ENCODE peak calls at places on chromosomes 7 and 10, in seven cellular contexts. A is CD8-positive, alpha-beta T cell; V is endodermal cell; O is kidney epithelial cell; L is pancreas; F is PC-3; W is cardiac fibroblast. M is an unnamed sample.

GRCh38 chr7:4730971-4731370 is 44.5 kb upstream of the AP5Z1 start:
- DNase-seq in W (no peak), V (no peak), O (no peak), L (no peak), F (no peak), A (peak), M (no peak)

GRCh38 chr7:100789055-100789454 is 38.3 kb downstream of the EPHB4 start:
- DNase-seq in V (peak), A (no peak), L (no peak), W (no peak), F (no peak), O (no peak), M (no peak)

GRCh38 chr10:109976657-109977056 is 31.1 kb upstream of the ADD3 start:
- DNase-seq in O (no peak), W (no peak), F (no peak), V (no peak), A (no peak), L (no peak), M (no peak)

GRCh38 chr10:72846225-72846624 is 47.3 kb upstream of the OIT3 start:
- DNase-seq in W (peak), A (no peak), L (no peak), V (no peak), O (peak), F (peak), M (peak)

GRCh38 chr7:5077740-5078139 is 32.1 kb downstream of the RBAK start:
- DNase-seq in O (no peak), V (no peak), A (no peak), F (peak), L (no peak), W (no peak), M (peak)

GRCh38 chr7:19538036-19538435 is 170.8 kb downstream of the POLR1F start:
- DNase-seq in A (no peak), W (peak), F (no peak), L (no peak), V (no peak), O (no peak), M (peak)

GRCh38 chr7:44219371-44220045 is 18.7 kb downstream of the YKT6 start:
- DNase-seq in F (no peak), W (no peak), O (no peak), V (no peak), L (no peak), A (no peak), M (no peak)

GRCh38 chr7:111045469-111045868 is 45.5 kb upstream of the LRRN3 start:
- DNase-seq in A (no peak), W (peak), L (no peak), O (no peak), V (no peak), F (no peak), M (no peak)

GRCh38 chr7:151395036-151395367 is 14.8 kb downstream of the WDR86 start:
- DNase-seq in W (no peak), F (no peak), V (no peak), O (no peak), A (no peak), L (no peak), M (no peak)

GRCh38 chr7:33457041-33457440 is 327.7 kb downstream of the BBS9 start:
- DNase-seq in F (no peak), V (no peak), A (no peak), L (no peak), W (no peak), O (no peak), M (no peak)

GRCh38 chr7:89666436-89666835 is 487.8 kb upstream of the STEAP1 start:
- DNase-seq in L (no peak), A (no peak), F (no peak), V (no peak), W (no peak), O (no peak), M (no peak)

GRCh38 chr7:80943342-80943741 is 24.5 kb upstream of the SEMA3C start:
- DNase-seq in W (no peak), V (no peak), F (peak), L (no peak), O (no peak), A (no peak), M (no peak)

GRCh38 chr10:49550563-49550962 is 11.6 kb upstream of the ERCC6 start:
- DNase-seq in V (peak), W (peak), O (no peak), F (peak), A (no peak), L (no peak), M (peak)

GRCh38 chr7:35630573-35630972 is 64.4 kb downstream of the HERPUD2 start:
- DNase-seq in W (peak), O (no peak), F (peak), V (no peak), L (no peak), A (no peak), M (peak)

GRCh38 chr10:124388476-124388822 is 30.3 kb downstream of the OAT start:
- DNase-seq in V (no peak), L (no peak), W (no peak), A (no peak), O (no peak), F (no peak), M (no peak)

GRCh38 chr7:155603858-155604503 is 40.5 kb upstream of the RBM33 start:
- DNase-seq in F (no peak), V (no peak), A (no peak), W (no peak), L (no peak), O (no peak), M (no peak)

GRCh38 chr7:47901542-47901941 is 46.7 kb downstream of the PKD1L1 start:
- DNase-seq in L (no peak), W (no peak), V (no peak), A (no peak), O (peak), F (peak), M (peak)

GRCh38 chr10:10149899-10150298 is 867.8 kb upstream of the CELF2 start:
- DNase-seq in V (no peak), A (no peak), L (no peak), W (no peak), F (no peak), O (no peak), M (no peak)

GRCh38 chr7:70586822-70587221 is 545.1 kb upstream of the GALNT17 start:
- DNase-seq in F (no peak), V (no peak), W (no peak), O (no peak), A (no peak), L (no peak), M (no peak)

GRCh38 chr7:45027774-45028114 is 27.7 kb downstream of the CCM2 start:
- DNase-seq in V (no peak), A (no peak), W (no peak), O (no peak), L (no peak), F (no peak), M (no peak)

GRCh38 chr10:21194510-21194993 is 297.4 kb upstream of the NEBL start:
- DNase-seq in O (peak), F (peak), W (peak), L (no peak), V (no peak), A (no peak), M (peak)

GRCh38 chr10:104589871-104590270 is 51.2 kb upstream of the SORCS3 start:
- DNase-seq in O (peak), F (peak), W (no peak), L (no peak), V (peak), A (no peak), M (peak)

GRCh38 chr10:113158183-113158582 is 208.1 kb downstream of the TCF7L2 start:
- DNase-seq in W (no peak), L (no peak), F (no peak), O (no peak), V (no peak), A (no peak), M (no peak)
- H3K4me3 ChIP-seq in W (no peak), L (no peak), F (no peak), O (no peak), V (no peak), A (no peak), M (no peak)

DNA sequence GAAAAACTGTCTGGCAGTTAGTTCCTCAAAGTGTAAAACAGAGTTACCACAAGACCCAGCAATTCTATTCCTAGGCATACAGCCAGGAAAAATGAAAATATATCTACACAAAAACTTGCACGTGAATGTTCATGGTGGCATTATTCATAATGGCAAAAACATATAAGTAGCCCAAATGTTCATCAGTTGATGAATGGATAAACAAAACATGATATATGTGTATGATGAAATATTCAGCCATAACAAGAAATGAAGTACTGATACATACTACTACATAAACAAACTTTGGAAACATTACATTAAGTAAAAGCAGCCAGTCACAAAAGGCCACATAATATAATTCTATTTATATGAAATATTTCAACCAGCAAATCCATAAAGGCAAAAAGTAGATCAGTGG is 83.4 kb downstream of the BRAF start:
- DNase-seq in L (no peak), F (no peak), A (no peak), O (no peak), W (no peak), V (no peak), M (peak)
- TF ChIP-seq CTCF in L (no peak), F (no peak), A (no peak), O (no peak), W (no peak), V (no peak), M (no peak)

DNA sequence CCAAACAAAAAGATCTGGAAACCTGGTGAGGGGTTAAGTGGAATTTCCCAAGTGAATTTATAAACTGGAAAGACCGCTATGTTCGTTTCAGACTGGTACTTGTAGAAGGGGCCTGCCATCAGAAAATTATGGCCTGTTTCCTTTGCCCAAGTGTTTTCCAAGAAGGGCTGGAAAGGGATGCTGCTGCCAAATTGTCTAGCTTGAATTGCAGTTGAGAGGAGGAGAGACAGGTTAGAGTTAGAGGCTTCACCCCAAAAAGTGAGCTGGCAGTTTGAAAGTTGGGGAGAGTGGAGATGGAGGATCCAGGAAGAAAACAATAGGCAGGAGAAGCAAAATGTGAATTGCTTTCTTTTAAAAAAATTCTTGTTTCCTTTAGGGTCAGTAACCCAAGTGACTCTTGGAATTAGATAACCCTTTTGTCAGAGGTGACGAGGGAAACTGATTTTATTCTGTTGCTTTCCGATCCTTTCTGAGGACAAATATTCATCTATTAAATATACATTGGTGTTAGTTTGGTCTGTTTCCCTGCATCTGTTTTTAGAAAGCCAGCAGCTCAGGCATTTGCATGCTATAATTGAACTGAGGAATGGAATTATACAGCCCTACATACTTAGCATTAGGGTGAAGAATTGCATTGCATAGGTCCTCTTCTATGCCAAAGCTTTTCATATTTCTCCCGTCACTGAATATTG is 82.6 kb upstream of the PRR15 start:
- DNase-seq in O (no peak), L (no peak), A (no peak), F (no peak), V (no peak), W (no peak), M (no peak)
- H3K4me3 ChIP-seq in O (no peak), L (no peak), A (no peak), F (no peak), V (no peak), W (no peak), M (no peak)

GRCh38 chr10:306007-306406 is 170.8 kb downstream of the ZMYND11 start:
- DNase-seq in V (no peak), W (no peak), L (no peak), O (no peak), F (no peak), A (no peak), M (no peak)

GRCh38 chr10:308101-308500 is 172.8 kb downstream of the ZMYND11 start:
- DNase-seq in L (no peak), O (no peak), V (no peak), W (no peak), F (no peak), A (no peak), M (no peak)

GRCh38 chr10:305034-305433 is 169.8 kb downstream of the ZMYND11 start:
- DNase-seq in F (no peak), O (no peak), W (no peak), L (no peak), V (no peak), A (no peak), M (no peak)

GRCh38 chr10:307659-308058 is 172.4 kb downstream of the ZMYND11 start:
- DNase-seq in W (no peak), L (no peak), F (no peak), V (no peak), A (no peak), O (no peak), M (no peak)

DNA sequence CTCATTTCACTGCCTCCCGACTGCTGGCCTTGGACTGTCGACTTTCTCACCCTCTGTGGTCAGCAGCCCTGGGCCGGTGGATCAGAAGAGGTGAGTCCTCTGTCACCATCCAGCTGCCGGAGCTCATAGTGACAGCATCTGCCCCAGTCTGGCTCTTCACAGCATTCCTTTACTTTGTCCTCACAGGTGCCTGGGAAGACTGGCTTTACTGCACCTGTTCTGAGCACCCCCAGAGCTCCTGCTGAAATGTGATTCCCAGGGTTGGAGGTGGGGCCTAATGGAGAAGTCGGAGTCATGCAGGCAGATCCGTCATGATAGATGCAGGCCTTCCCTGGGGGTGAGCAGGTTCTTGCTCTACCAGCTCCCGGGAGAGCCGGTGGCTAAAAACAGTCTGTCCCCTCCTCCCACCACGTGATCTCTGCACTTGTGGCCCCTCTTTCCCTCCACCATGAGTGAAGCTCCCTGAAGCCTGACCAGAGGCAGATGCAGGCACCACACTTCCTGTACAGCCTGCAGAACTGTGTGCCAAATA is 171.5 kb downstream of the ZMYND11 start:
- DNase-seq in O (no peak), V (peak), F (no peak), W (no peak), A (no peak), L (peak), M (no peak)
- TF ChIP-seq CTCF in O (no peak), V (no peak), F (no peak), W (no peak), A (no peak), L (no peak), M (no peak)

GRCh38 chr7:2104107-2104710 is 128.5 kb downstream of the MAD1L1 start:
- DNase-seq in L (peak), O (no peak), W (peak), F (no peak), V (peak), A (peak), M (peak)
- H3K4me3 ChIP-seq in L (no peak), O (no peak), W (no peak), F (no peak), V (no peak), A (peak), M (no peak)

DNA sequence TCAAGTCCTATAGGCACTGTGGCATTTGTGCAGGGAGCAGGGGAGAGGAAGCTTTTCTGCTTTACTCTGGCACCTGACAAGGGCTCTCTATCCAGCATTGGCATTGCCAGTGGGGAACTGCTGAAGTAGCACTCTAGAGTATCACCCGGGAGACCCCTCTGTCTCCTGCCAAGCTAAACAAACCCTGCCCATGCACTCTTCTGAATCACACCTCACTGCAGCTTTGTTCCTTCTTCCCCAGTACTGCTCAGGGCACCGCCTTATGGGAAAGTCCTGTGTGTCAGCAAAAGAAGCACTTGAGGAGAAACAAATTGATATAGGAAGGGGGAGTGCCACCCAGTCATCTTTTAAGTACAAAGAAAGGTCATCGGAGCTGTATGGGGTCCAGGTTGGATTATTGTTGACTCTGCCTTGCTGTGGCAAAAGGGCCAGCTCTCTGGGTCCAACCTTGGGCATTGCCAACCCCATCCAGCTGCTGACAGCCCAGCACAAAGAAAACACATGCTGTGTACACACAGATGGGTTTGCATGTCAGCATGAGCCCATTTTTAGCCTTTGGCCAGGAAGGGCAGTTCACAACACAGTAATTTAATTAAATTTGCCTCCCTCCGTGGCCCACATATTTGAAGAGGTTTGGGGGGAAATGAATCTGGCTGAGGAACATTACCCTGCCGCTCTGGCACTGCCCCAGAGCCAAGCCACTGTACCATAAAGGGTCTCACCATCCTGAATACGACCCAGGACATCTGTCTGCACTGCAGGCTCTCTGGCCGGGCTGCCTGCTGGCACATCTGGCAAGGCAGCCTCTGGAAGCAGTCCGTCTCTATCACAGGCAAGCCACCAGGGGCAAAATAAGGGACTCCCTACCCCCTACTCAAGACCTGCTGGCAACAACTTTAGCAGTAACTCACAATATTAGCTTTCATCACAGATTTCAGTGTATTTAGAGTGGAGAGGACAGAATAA is 13.1 kb downstream of the LRRC4 start:
- DNase-seq in L (peak), W (no peak), A (no peak), O (peak), F (peak), V (peak), M (peak)
- TF ChIP-seq CTCF in L (no peak), W (no peak), A (no peak), O (no peak), F (no peak), V (no peak), M (no peak)

GRCh38 chr10:43077421-43078171 is 727 bp downstream of the RET start:
- DNase-seq in V (peak), F (no peak), A (no peak), L (no peak), W (no peak), O (no peak), M (peak)
- H3K4me3 ChIP-seq in V (peak), F (peak), A (no peak), L (peak), W (peak), O (peak), M (peak)

GRCh38 chr7:157467496-157468212 is 130.8 kb downstream of the DNAJB6 start:
- DNase-seq in O (no peak), W (no peak), V (peak), F (no peak), A (no peak), L (no peak), M (no peak)
- TF ChIP-seq CTCF in O (no peak), W (no peak), V (no peak), F (no peak), A (no peak), L (no peak), M (no peak)

M was measured in astrocyte of the spinal cord.